ENCODE peak calls at places on chromosomes 16 and 17, in five cellular contexts. One of them, this sample, is unnamed.

GRCh38 chr16:57530104-57530522 is 6.3 kb downstream of the CCDC102A start:
- DNase-seq in GM12864: no peak
- DNase-seq in neural progenitor cell: no peak
- DNase-seq in IMR-90: peak; percentile 76
- DNase-seq in prostate gland: no peak
- DNase-seq in this sample: peak; percentile 75

GRCh38 chr16:17866991-17867390 is 396.2 kb upstream of the XYLT1 start:
- DNase-seq in GM12864: no peak
- DNase-seq in neural progenitor cell: no peak
- DNase-seq in IMR-90: no peak
- DNase-seq in prostate gland: no peak
- DNase-seq in this sample: no peak

GRCh38 chr16:72938426-72939164 is 109.3 kb downstream of the ZFHX3 start:
- DNase-seq in GM12864: no peak
- DNase-seq in neural progenitor cell: peak; percentile 32
- DNase-seq in IMR-90: peak; percentile 93
- DNase-seq in prostate gland: peak; percentile 81
- DNase-seq in this sample: no peak

GRCh38 chr17:73616120-73616872 is 27.9 kb downstream of the SDK2 start:
- DNase-seq in GM12864: no peak
- DNase-seq in neural progenitor cell: no peak
- DNase-seq in IMR-90: no peak
- DNase-seq in prostate gland: no peak
- DNase-seq in this sample: no peak

GRCh38 chr17:48427598-48427997 is 2.4 kb downstream of the SKAP1 start:
- DNase-seq in GM12864: peak; percentile 74
- DNase-seq in neural progenitor cell: no peak
- DNase-seq in IMR-90: no peak
- DNase-seq in prostate gland: no peak
- DNase-seq in this sample: peak; percentile 47

GRCh38 chr16:54050281-54051210 is 236.0 kb downstream of the IRX3 start:
- DNase-seq in GM12864: no peak
- DNase-seq in neural progenitor cell: peak; percentile 39
- DNase-seq in IMR-90: no peak
- DNase-seq in prostate gland: no peak
- DNase-seq in this sample: no peak

GRCh38 chr17:15442316-15443185 is 24.9 kb downstream of the CDRT4 start:
- DNase-seq in GM12864: no peak
- DNase-seq in neural progenitor cell: no peak
- DNase-seq in IMR-90: no peak
- DNase-seq in prostate gland: no peak
- DNase-seq in this sample: no peak

GRCh38 chr16:66360624-66361324 is 5.7 kb upstream of the CDH5 start:
- DNase-seq in GM12864: no peak
- DNase-seq in neural progenitor cell: no peak
- DNase-seq in IMR-90: no peak
- DNase-seq in prostate gland: no peak
- DNase-seq in this sample: no peak

GRCh38 chr17:57636274-57636673 is 108.8 kb downstream of the CCDC182 start:
- DNase-seq in GM12864: no peak
- DNase-seq in neural progenitor cell: no peak
- DNase-seq in IMR-90: no peak
- DNase-seq in prostate gland: no peak
- DNase-seq in this sample: no peak

DNA sequence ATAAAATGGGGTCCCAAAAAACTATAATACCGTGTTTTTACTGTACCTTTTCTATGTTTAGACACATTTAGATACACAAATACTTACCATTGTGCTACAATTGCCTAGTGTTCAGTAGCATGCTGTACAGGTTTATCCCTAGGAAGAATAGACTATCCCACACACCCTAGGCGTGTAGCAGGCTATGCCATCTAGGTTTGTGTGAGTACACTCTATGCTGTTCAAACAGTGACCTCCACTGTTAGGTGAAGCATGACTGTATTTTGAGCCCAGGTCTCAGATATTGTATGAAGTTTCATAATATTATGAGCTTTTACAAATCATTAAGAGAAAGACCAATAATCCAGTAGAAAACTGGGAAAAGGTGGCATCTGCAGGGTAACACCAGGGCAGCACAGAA is 23.6 kb downstream of the MILR1 start:
- DNase-seq in GM12864: no peak
- DNase-seq in neural progenitor cell: no peak
- DNase-seq in IMR-90: no peak
- DNase-seq in prostate gland: no peak
- DNase-seq in this sample: no peak
- TF ChIP-seq CTCF in GM12864: no peak
- TF ChIP-seq CTCF in neural progenitor cell: no peak
- TF ChIP-seq CTCF in IMR-90: no peak
- TF ChIP-seq CTCF in prostate gland: no peak
- TF ChIP-seq CTCF in this sample: no peak

GRCh38 chr17:75752405-75753192 is 12.4 kb downstream of the GALK1 start:
- DNase-seq in GM12864: no peak
- DNase-seq in neural progenitor cell: no peak
- DNase-seq in IMR-90: no peak
- DNase-seq in prostate gland: no peak
- DNase-seq in this sample: no peak
- TF ChIP-seq CTCF in GM12864: peak; percentile 58
- TF ChIP-seq CTCF in neural progenitor cell: peak; percentile 10
- TF ChIP-seq CTCF in IMR-90: no peak
- TF ChIP-seq CTCF in prostate gland: peak; percentile 5
- TF ChIP-seq CTCF in this sample: no peak

GRCh38 chr16:82755570-82756282 is 129.0 kb downstream of the CDH13 start:
- DNase-seq in GM12864: no peak
- DNase-seq in neural progenitor cell: peak; percentile 6
- DNase-seq in IMR-90: no peak
- DNase-seq in prostate gland: no peak
- DNase-seq in this sample: no peak
- TF ChIP-seq CTCF in GM12864: no peak
- TF ChIP-seq CTCF in neural progenitor cell: peak; percentile 47
- TF ChIP-seq CTCF in IMR-90: peak; percentile 15
- TF ChIP-seq CTCF in prostate gland: no peak
- TF ChIP-seq CTCF in this sample: no peak

DNA sequence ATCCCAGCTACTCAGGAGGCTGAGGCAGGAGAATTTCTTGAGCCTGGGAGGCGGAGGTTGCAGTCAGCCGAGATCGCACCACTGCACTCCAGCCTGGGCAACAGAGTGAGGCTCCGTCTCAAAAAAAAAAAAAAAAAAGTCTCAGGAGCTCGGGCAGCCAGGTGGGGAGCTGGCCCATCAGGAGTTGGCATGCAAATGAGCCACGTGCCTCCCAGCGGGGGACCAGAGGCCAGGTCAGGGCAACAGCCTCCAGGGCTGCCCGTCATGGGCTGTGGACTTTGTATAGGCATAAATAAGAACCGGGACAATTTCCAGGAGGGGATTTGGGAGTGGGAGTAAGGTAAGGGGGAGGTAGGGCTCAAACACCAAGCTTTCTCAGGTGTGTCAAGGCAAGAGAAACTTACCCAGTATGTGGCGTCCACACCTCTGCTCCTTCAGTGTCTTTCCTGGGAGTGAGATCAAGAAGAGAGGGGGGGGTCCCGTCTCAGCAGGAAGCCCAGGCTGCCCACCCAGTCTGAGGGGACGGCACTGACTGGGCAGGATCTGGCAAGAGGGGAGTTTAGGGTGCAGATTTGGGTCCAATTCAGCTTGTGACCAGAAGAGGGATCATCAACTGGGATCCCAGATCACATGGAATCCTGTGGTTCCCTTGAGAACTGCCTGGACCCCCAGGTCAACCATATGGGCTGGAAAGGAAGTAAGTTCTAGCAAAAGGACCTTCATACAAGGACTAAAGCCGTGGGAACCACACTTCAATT is 22.3 kb upstream of the G6PC1 start:
- DNase-seq in GM12864: no peak
- DNase-seq in neural progenitor cell: peak; percentile 75
- DNase-seq in IMR-90: no peak
- DNase-seq in prostate gland: no peak
- DNase-seq in this sample: no peak
- TF ChIP-seq CTCF in GM12864: no peak
- TF ChIP-seq CTCF in neural progenitor cell: no peak
- TF ChIP-seq CTCF in IMR-90: no peak
- TF ChIP-seq CTCF in prostate gland: no peak
- TF ChIP-seq CTCF in this sample: no peak

GRCh38 chr17:29996458-29996857 is 55.0 kb downstream of the EFCAB5 start:
- DNase-seq in GM12864: no peak
- DNase-seq in neural progenitor cell: no peak
- DNase-seq in IMR-90: no peak
- DNase-seq in prostate gland: no peak
- DNase-seq in this sample: no peak
- TF ChIP-seq CTCF in GM12864: no peak
- TF ChIP-seq CTCF in neural progenitor cell: no peak
- TF ChIP-seq CTCF in IMR-90: no peak
- TF ChIP-seq CTCF in prostate gland: no peak
- TF ChIP-seq CTCF in this sample: no peak

DNA sequence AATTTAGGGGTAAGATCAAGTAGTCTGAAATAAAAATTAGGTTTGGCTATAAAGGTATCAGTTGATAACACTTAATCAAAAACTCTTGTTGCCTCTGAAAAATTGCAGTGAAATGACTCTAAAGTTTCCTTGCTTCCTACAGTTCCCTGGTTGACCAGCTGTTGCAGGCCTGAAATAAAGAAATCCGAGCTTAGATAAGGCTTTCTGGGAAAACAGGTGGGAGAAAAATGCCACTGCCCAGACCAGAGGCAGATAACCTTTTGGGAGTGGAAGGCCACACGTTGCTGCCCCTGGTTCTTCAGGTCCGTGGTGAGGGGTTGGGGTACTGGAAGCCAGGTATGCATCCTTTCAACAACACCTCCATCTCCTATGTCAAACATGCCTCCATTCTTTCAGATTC is 111.3 kb downstream of the HS3ST3A1 start:
- DNase-seq in GM12864: no peak
- DNase-seq in neural progenitor cell: no peak
- DNase-seq in IMR-90: no peak
- DNase-seq in prostate gland: no peak
- DNase-seq in this sample: no peak
- TF ChIP-seq CTCF in GM12864: no peak
- TF ChIP-seq CTCF in neural progenitor cell: no peak
- TF ChIP-seq CTCF in IMR-90: no peak
- TF ChIP-seq CTCF in prostate gland: no peak
- TF ChIP-seq CTCF in this sample: no peak

DNA sequence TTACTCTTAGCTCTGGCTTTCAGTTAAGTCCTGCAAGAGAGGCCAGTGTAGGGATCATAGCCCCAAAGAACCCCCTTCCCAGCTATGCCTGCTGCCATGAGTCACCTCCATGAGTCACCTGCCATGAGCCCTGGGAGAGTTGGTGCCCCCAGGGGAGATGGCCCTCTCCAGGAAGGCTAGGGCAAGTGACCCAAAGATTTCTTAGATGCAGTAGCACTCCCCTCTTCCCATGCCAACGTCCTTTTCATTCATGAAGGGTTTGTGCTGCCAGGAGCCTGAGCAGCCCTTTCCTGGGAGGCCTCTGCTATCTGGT is 78.6 kb upstream of the LGALS9 start:
- DNase-seq in GM12864: no peak
- DNase-seq in neural progenitor cell: no peak
- DNase-seq in IMR-90: peak; percentile 72
- DNase-seq in prostate gland: no peak
- DNase-seq in this sample: no peak
- TF ChIP-seq CTCF in GM12864: no peak
- TF ChIP-seq CTCF in neural progenitor cell: no peak
- TF ChIP-seq CTCF in IMR-90: peak; percentile 12
- TF ChIP-seq CTCF in prostate gland: no peak
- TF ChIP-seq CTCF in this sample: no peak

DNA sequence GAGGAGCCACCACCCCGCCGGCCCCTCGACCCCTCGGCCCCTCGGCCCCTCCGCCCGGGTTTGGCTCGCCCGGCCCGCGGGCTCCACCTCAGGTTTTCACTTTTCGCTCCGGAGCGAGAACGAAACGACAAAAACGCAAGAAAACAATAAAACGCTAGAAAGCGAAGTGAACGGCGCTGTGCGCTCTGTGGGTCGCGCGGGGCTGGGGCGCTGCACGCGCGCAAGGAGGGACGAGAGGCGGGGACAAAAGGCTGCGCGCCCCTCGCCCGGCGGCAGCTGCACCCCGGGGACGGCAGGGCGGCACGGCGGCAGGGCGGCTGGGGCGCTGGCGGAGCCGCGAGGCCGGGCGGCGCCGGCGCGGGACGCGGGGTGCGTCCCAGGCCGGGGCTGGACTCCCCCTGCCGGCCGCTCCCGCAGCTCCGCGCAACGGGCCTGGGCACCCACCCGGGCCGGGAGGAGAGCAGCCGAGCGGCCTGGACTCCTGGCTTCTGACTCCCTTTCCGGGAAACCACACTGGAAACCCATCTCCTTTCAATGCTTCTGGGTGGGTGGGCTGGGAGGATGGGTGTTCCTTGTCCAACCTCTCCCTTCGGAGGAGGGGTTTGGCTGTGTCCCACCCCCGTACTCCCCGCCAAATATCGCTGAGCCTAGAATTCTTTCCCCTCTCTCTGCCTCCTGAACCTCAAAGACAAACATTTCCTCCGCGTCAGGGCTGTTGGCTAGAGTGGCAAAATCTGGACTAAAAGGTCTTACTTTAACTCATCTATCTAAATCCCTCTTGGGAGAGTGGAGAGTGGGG is 9.9 kb downstream of the TBX2 start:
- DNase-seq in GM12864: no peak
- DNase-seq in neural progenitor cell: peak; percentile 87
- DNase-seq in IMR-90: peak; percentile 78
- DNase-seq in prostate gland: peak; percentile 56
- DNase-seq in this sample: peak; percentile 42
- TF ChIP-seq CTCF in GM12864: peak; percentile 52
- TF ChIP-seq CTCF in neural progenitor cell: peak; percentile 47
- TF ChIP-seq CTCF in IMR-90: peak; percentile 67
- TF ChIP-seq CTCF in prostate gland: peak; percentile 64
- TF ChIP-seq CTCF in this sample: no peak

This sample was measured in natural killer cell.